ENCODE peak calls at places on chromosomes 3 and 15, in six cellular contexts. X is brain microvascular endothelial cell, E is OCI-LY7, Z is astrocyte of the spinal cord, W is K562, V is left ventricle myocardium inferior. B is an unnamed sample.

GRCh38 chr3:151504606-151505005 is 43.7 kb upstream of the IGSF10 start:
- DNase-seq in V (no peak), X (no peak), Z (no peak), E (no peak), W (peak; percentile 29), B (no peak)

GRCh38 chr3:65619391-65620298 is 419.1 kb downstream of the MAGI1 start:
- DNase-seq in V (no peak), X (peak; percentile 56), Z (peak; percentile 50), E (no peak), W (peak; percentile 10), B (no peak)

GRCh38 chr3:4350789-4351163 is 47.6 kb downstream of the SETMAR start:
- DNase-seq in W (peak; percentile 73), V (no peak), Z (peak; percentile 61), E (peak; percentile 72), X (peak; percentile 44), B (peak; percentile 72)

GRCh38 chr3:116423365-116423764 is 21.9 kb downstream of the LSAMP start:
- DNase-seq in V (no peak), Z (peak; percentile 46), E (no peak), W (no peak), X (no peak), B (no peak)

GRCh38 chr15:55993804-55994539 is 560 bp upstream of the NEDD4 start:
- DNase-seq in Z (peak; percentile 63), X (peak; percentile 41), W (no peak), E (no peak), V (no peak), B (peak; percentile 22)

GRCh38 chr3:38354588-38355344 is 8.2 kb downstream of the XYLB start:
- DNase-seq in X (peak; percentile 49), W (no peak), Z (peak; percentile 71), E (no peak), V (no peak), B (no peak)

GRCh38 chr3:46395210-46395661 is 11.6 kb downstream of the CCR5AS start:
- DNase-seq in V (no peak), X (no peak), W (peak; percentile 52), Z (no peak), E (no peak), B (no peak)

GRCh38 chr3:110456438-110457138 is 615.0 kb upstream of the NECTIN3 start:
- DNase-seq in X (no peak), Z (no peak), V (no peak), E (no peak), W (no peak), B (no peak)

GRCh38 chr3:109175411-109175810 is 38.9 kb downstream of the C3orf85 start:
- DNase-seq in V (no peak), Z (no peak), W (no peak), E (no peak), X (no peak), B (no peak)

GRCh38 chr3:197355713-197356112 is 57.3 kb upstream of the DLG1 start:
- DNase-seq in W (no peak), V (no peak), E (no peak), Z (no peak), X (no peak), B (no peak)

GRCh38 chr3:195271116-195271858 is at the start of gene XXYLT1:
- DNase-seq in Z (peak; percentile 91), W (peak; percentile 93), X (peak; percentile 81), V (peak; percentile 94), E (peak; percentile 93), B (peak; percentile 91)

GRCh38 chr3:73094951-73095350 is 33.5 kb downstream of the EBLN2 start:
- DNase-seq in Z (no peak), V (peak; percentile 37), W (no peak), E (no peak), X (no peak), B (no peak)
- TF ChIP-seq CTCF in Z (no peak), V (no peak), W (no peak), E (no peak), X (no peak), B (no peak)

GRCh38 chr3:154548341-154548740 is 118.4 kb upstream of the GPR149 start:
- DNase-seq in V (no peak), Z (no peak), W (no peak), X (no peak), E (no peak), B (no peak)

GRCh38 chr3:154549391-154549790 is 119.4 kb upstream of the GPR149 start:
- DNase-seq in W (no peak), E (no peak), X (no peak), Z (no peak), V (no peak), B (no peak)

GRCh38 chr3:154552338-154552737 is 122.3 kb upstream of the GPR149 start:
- DNase-seq in V (no peak), X (no peak), E (peak; percentile 10), W (no peak), Z (no peak), B (no peak)
- TF ChIP-seq CTCF in V (no peak), X (no peak), E (peak; percentile 71), W (no peak), Z (no peak), B (no peak)

GRCh38 chr15:74038707-74039655 is 43.4 kb downstream of the GOLGA6A start:
- DNase-seq in V (no peak), Z (no peak), X (peak; percentile 60), E (no peak), W (peak; percentile 55), B (no peak)

GRCh38 chr15:74037171-74038117 is 42.9 kb downstream of the PML start:
- DNase-seq in X (no peak), W (no peak), V (no peak), Z (no peak), E (no peak), B (no peak)

GRCh38 chr15:74034206-74034755 is 39.8 kb downstream of the PML start:
- DNase-seq in W (no peak), V (no peak), Z (no peak), X (no peak), E (no peak), B (no peak)

GRCh38 chr15:74035121-74035829 is 40.8 kb downstream of the PML start:
- DNase-seq in Z (no peak), X (no peak), E (no peak), W (no peak), V (no peak), B (no peak)

DNA sequence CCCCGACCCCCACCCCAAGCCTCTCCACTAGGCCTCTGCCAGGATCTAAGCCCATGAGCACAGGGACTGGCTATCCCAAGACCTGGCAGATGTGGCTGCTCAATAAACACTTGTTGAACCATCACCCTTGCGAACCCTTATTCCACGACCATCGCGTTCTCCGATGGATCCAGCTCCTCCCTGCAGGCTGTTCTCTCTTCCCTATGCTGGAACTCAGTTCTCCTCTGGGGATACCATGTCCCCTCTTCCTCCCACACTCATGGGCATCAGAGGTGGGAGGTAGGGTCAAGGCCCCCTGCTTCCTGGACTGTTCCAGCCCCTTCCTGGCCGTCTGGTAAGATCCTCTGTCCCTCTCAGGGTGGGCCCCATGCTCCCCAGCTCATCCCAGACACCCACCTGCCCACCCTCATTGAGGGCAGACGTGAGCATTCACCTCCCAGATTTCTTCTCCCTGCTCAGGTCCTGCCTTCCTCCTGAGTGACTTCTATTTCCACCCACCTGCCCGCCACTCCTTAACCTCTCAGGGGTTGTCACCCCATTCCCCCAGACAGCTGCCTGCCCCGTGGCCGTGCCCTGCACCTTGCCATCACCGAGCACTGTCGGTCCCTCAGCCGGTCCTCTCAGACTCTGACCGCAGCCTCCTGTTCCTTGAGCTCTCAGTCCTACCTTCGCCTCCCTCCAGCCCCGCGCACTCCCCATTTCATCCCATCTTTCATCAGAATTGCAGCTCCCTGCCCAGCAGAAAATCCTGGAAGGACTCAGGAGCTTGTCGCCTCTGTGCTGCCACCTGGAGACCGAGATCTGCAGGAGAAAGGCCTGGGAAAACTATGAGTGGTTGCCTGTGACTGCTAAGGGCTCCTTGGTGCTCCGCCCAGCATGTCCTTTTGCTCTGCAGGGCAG is 42.0 kb downstream of the PML start:
- DNase-seq in W (peak; percentile 41), X (peak; percentile 54), E (peak; percentile 8), Z (peak; percentile 65), V (peak; percentile 61), B (no peak)
- TF ChIP-seq CTCF in W (peak; percentile 48), X (peak; percentile 86), E (peak; percentile 58), Z (peak; percentile 75), V (peak; percentile 65), B (peak; percentile 6)

DNA sequence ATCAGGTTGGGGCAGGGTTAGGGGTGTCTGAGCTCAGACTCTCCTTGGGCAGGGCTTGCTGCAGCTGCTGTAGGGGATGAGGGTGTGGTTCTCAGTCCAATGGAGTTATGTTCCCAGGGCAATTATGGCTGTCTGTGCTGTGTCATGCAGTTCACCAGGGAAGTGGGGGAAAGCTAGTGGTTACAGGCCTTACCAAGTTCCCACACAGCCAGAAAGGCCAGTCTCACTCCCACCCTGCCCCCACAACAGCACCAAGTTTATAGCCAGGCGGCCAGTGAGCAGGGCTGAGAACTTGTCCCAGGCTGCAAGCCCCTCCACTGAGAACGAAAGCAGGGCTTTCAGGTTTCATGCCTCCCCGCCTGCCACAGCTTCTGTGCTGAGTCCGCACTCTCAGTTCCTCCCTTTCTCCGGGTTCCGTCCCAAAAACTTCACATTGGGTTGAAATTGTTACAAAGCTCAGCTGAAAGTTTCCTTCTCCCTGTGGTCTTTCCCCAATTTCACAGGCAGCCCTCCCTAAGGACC is 19.6 kb upstream of the CPOX start:
- DNase-seq in E (no peak), Z (no peak), V (no peak), X (no peak), W (no peak), B (no peak)
- TF ChIP-seq CTCF in E (peak; percentile 10), Z (no peak), V (no peak), X (no peak), W (no peak), B (no peak)

GRCh38 chr15:23628612-23629233 is 18.9 kb downstream of the MAGEL2 start:
- DNase-seq in Z (no peak), V (no peak), W (no peak), X (no peak), E (no peak), B (no peak)

DNA sequence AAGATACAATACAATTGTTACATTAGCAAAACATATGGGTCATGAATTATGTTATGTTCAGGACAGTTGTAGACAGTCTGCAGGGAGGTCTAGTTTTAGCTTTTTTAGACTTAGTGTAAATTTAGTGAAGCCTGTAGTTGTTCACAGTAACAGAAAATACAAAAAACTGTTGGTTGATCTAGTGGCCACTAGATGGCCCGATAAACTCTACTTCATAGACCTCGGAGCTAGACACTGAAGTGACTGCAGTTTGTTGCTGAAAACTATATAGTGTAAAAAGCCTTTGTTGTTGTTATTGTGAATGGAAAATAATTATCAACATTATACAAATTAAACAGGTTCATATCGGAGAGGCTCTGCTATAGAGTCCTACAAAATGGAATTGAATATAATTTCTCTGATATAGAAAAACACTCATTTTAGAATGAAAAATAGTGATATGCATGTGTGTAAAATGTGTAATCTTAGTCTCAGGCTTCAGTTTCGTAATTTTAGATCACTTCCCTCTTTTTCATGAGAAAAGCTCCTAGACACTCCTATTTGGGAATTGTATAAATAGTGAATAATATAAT is 18.3 kb downstream of the MAGEL2 start:
- DNase-seq in W (peak; percentile 14), X (no peak), Z (no peak), V (no peak), E (peak; percentile 4), B (no peak)
- TF ChIP-seq CTCF in W (peak; percentile 57), X (peak; percentile 42), Z (peak; percentile 48), V (peak; percentile 43), E (peak; percentile 78), B (no peak)

DNA sequence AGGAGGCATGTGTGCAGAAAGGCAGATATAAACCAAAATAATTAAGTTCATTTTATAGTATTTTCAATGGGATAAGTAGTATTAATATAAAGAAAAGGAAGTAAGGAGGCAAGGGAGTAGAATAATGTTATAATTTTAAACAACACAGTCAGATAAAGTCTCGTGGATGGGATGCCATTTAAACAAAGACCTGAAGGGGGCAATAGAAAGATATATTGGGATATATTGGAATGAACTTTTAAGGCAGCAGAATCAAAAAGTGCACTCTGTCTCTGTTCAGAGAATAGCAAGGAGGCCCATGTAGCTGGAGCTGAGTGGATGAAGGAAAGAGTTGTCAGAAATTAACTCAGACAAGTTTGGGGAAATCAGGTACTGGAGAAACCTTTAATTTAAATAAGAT is 158.7 kb downstream of the CGGBP1 start:
- DNase-seq in X (no peak), W (no peak), V (no peak), E (peak; percentile 12), Z (no peak), B (no peak)
- TF ChIP-seq CTCF in X (peak; percentile 14), W (no peak), V (peak; percentile 19), E (peak; percentile 68), Z (no peak), B (no peak)